ENCODE peak calls at places on chromosomes 5 and 9, in four cellular contexts. C, V, I and L are unnamed samples.

GRCh38 chr5:28957450-28957849 is 1919.1 kb upstream of the CDH9 start:
- DNase-seq in C (no peak), V (no peak), I (no peak), L (no peak)

GRCh38 chr5:76642390-76643040 is 19.3 kb upstream of the F2RL2 start:
- DNase-seq in C (no peak), V (no peak), I (no peak), L (peak)

GRCh38 chr9:19946446-19947109 is 157.7 kb upstream of the SLC24A2 start:
- DNase-seq in C (no peak), V (no peak), I (no peak), L (peak)

GRCh38 chr5:93421987-93422391 is 159.0 kb downstream of the NR2F1-AS1 start:
- DNase-seq in C (no peak), V (no peak), I (no peak), L (no peak)

GRCh38 chr5:167721926-167722440 is 569.5 kb upstream of the WWC1 start:
- DNase-seq in C (no peak), V (no peak), I (no peak), L (no peak)

GRCh38 chr9:91276513-91276912 is 85.2 kb downstream of the AUH start:
- DNase-seq in C (no peak), V (no peak), I (no peak), L (no peak)

GRCh38 chr5:56092115-56092514 is 97.4 kb upstream of the IL6ST start:
- DNase-seq in C (no peak), V (no peak), I (no peak), L (no peak)

GRCh38 chr5:127705120-127705892 is 2.1 kb downstream of the CCDC192 start:
- DNase-seq in C (no peak), V (no peak), I (no peak), L (peak)

GRCh38 chr5:157390179-157390923 is 69.7 kb upstream of the NIPAL4 start:
- DNase-seq in C (peak), V (peak), I (peak), L (peak)

GRCh38 chr9:35511453-35511852 is 21.5 kb downstream of the RUSC2 start:
- DNase-seq in C (no peak), V (no peak), I (no peak), L (no peak)

GRCh38 chr5:57442080-57442839 is 40.4 kb downstream of the ACTBL2 start:
- DNase-seq in C (no peak), V (no peak), I (no peak), L (peak)

GRCh38 chr5:153670081-153670480 is 179.6 kb downstream of the GRIA1 start:
- DNase-seq in C (no peak), V (no peak), I (no peak), L (no peak)

GRCh38 chr5:96075579-96076289 is 114.1 kb upstream of the ELL2 start:
- DNase-seq in C (no peak), V (no peak), I (no peak), L (no peak)

GRCh38 chr9:20550326-20550725 is 72.0 kb downstream of the MLLT3 start:
- DNase-seq in C (no peak), V (no peak), I (no peak), L (no peak)

GRCh38 chr5:16345454-16345853 is 120.1 kb downstream of the ZNF622 start:
- DNase-seq in C (no peak), V (no peak), I (no peak), L (no peak)

GRCh38 chr5:178201927-178202235 is 2.5 kb upstream of the HNRNPAB start:
- DNase-seq in C (no peak), V (no peak), I (no peak), L (no peak)

GRCh38 chr9:124780060-124780756 is 3.3 kb downstream of the OLFML2A start:
- DNase-seq in C (no peak), V (no peak), I (no peak), L (peak)